ENCODE peak calls at places on chromosomes 4 and X, in ten cellular contexts. Z, E, F, A, L, J, B, H, Q and V are unnamed samples. For H3K4me1, the result is how much of the 10 kb centered on the place peaks cover.

GRCh38 chrX:110146521-110146920 is 143.6 kb downstream of the TMEM164 start:
- DNase-seq in F (no peak), H (peak), L (peak), Q (peak), A (peak), E (no peak), B (no peak), J (peak), Z (no peak), V (no peak)

GRCh38 chrX:109600114-109600710 is 24.8 kb downstream of the KCNE5 start:
- DNase-seq in E (no peak), J (no peak), Z (no peak), Q (no peak), H (no peak), L (no peak), A (no peak), B (no peak), F (no peak), V (no peak)

GRCh38 chr4:40055873-40056721 is 553 bp upstream of the N4BP2 start:
- DNase-seq in Z (peak), J (peak), F (peak), B (peak), E (peak), L (peak), Q (peak), A (peak), H (peak), V (peak)

GRCh38 chr4:86117781-86118302 is 242.0 kb downstream of the MAPK10 start:
- DNase-seq in Z (no peak), J (no peak), H (peak), Q (no peak), A (no peak), L (peak), E (no peak), B (no peak), F (no peak), V (no peak)

GRCh38 chr4:53994382-53994781 is 70.0 kb downstream of the CHIC2 start:
- DNase-seq in Z (no peak), B (no peak), A (no peak), J (no peak), Q (no peak), E (no peak), L (no peak), H (no peak), F (no peak), V (no peak)

GRCh38 chr4:185950891-185951290 is 118.1 kb upstream of the TLR3 start:
- DNase-seq in E (no peak), L (no peak), Z (no peak), A (no peak), J (no peak), H (no peak), Q (no peak), B (no peak), F (no peak), V (no peak)

GRCh38 chr4:150242820-150243458 is 164.7 kb downstream of the DCLK2 start:
- DNase-seq in B (no peak), E (no peak), F (no peak), A (no peak), H (peak), L (peak), Z (no peak), J (no peak), Q (no peak), V (no peak)

GRCh38 chr4:123327346-123327745 is 69.2 kb upstream of the SPRY1 start:
- DNase-seq in A (no peak), J (no peak), Z (no peak), E (no peak), H (no peak), Q (no peak), F (no peak), B (no peak), L (no peak), V (no peak)

GRCh38 chr4:81684357-81684756 is 212.7 kb upstream of the RASGEF1B start:
- DNase-seq in E (no peak), H (no peak), J (no peak), Z (no peak), A (no peak), L (no peak), B (no peak), F (no peak), Q (no peak), V (no peak)

GRCh38 chr4:162497564-162498167 is 333.9 kb upstream of the FSTL5 start:
- DNase-seq in A (no peak), L (peak), E (no peak), Q (no peak), Z (no peak), B (no peak), H (no peak), F (no peak), J (no peak), V (no peak)

GRCh38 chr4:52837716-52838558 is 24.2 kb upstream of the RASL11B start:
- DNase-seq in Z (no peak), J (no peak), F (no peak), L (no peak), E (no peak), Q (peak), H (no peak), A (no peak), B (peak), V (no peak)

GRCh38 chr4:7812921-7813320 is 126.7 kb downstream of the AFAP1 start:
- DNase-seq in Q (no peak), E (no peak), Z (no peak), L (no peak), J (no peak), A (no peak), F (peak), B (no peak), H (no peak), V (no peak)
- H3K4me1 ChIP-seq in Q (under half), E (under half), Z (under half), L (half or more), J (under half), A (under half), F (under half), B (under half), H (under half), V (under half)

GRCh38 chr4:2266181-2266580 is 4.3 kb upstream of the MXD4 start:
- DNase-seq in A (peak), Z (peak), Q (peak), B (no peak), H (peak), E (peak), L (no peak), F (peak), J (no peak), V (no peak)
- H3K4me3 ChIP-seq in A (no peak), Z (no peak), Q (no peak), B (no peak), H (no peak), E (no peak), L (no peak), F (no peak), J (no peak), V (no peak)

DNA sequence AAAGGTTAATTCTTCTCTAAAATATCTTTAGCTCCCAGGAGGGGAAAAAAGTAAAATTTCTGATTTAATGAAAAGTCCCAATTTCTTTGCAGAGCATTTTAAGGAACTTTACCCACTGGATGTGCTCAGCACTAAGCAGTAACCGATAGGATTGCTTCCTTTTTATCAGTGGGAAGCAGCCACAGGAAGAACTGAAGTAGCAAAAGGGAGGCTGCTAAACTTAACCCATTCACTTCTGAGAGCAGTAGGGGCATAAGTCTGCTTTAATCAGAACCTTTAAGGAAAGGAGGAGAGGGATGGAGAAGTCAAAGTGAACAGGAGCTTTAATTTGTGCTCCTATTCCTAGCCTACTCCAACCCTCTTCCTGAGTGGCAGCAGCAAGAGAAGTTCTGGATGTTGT is at the start of gene F8:
- DNase-seq in Z (no peak), H (no peak), J (no peak), E (no peak), L (no peak), B (no peak), A (no peak), Q (no peak), F (no peak), V (no peak)
- TF ChIP-seq POLR2A in Z (no peak), H (no peak), J (no peak), E (no peak), L (no peak), B (no peak), A (no peak), Q (no peak), F (no peak), V (no peak)

GRCh38 chr4:24783506-24783905 is 11.9 kb upstream of the SOD3 start:
- DNase-seq in Q (no peak), J (no peak), E (no peak), L (no peak), F (no peak), H (no peak), A (no peak), Z (no peak), B (no peak), V (no peak)

GRCh38 chr4:24780936-24781538 is 14.3 kb upstream of the SOD3 start:
- DNase-seq in J (no peak), B (peak), Q (no peak), H (no peak), A (no peak), L (no peak), Z (no peak), E (no peak), F (no peak), V (no peak)

GRCh38 chr4:24777528-24777927 is 17.8 kb upstream of the SOD3 start:
- DNase-seq in J (no peak), L (no peak), F (no peak), E (no peak), A (no peak), Q (no peak), Z (no peak), H (no peak), B (no peak), V (no peak)

GRCh38 chr4:24778427-24779225 is 16.7 kb upstream of the SOD3 start:
- DNase-seq in Z (peak), H (peak), L (no peak), A (peak), E (no peak), Q (no peak), F (peak), B (peak), J (peak), V (no peak)

GRCh38 chr4:24781999-24782745 is 13.2 kb upstream of the SOD3 start:
- DNase-seq in H (no peak), L (no peak), E (no peak), F (no peak), A (no peak), Z (no peak), B (no peak), Q (peak), J (no peak), V (no peak)
- H3K4me1 ChIP-seq in H (under half), L (under half), E (under half), F (under half), A (under half), Z (under half), B (under half), Q (under half), J (under half), V (under half)

DNA sequence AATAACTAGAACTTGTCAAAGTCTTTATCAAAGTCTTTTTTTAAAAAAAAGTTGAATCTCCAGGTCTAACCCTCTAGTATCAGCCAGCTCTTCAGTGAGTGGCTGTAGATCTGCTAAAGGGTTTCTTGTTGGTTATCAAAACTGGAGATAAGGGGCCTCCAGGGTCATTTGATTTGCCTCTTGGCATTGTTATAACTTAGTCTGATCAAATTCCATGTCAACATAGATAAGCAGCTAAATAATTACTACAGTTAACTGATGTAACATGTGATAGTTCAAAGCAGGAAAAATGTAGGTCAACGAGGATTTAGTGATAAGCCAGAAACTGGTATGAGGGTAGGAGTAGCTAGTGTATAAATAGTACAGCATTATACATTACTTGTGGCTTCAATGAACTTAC is 465.1 kb downstream of the PDHA2 start:
- DNase-seq in A (no peak), Z (no peak), F (no peak), H (no peak), J (no peak), B (no peak), L (no peak), Q (no peak), E (no peak), V (no peak)
- H3K4me3 ChIP-seq in A (no peak), Z (no peak), F (no peak), H (no peak), J (no peak), B (no peak), L (no peak), Q (no peak), E (no peak), V (no peak)

DNA sequence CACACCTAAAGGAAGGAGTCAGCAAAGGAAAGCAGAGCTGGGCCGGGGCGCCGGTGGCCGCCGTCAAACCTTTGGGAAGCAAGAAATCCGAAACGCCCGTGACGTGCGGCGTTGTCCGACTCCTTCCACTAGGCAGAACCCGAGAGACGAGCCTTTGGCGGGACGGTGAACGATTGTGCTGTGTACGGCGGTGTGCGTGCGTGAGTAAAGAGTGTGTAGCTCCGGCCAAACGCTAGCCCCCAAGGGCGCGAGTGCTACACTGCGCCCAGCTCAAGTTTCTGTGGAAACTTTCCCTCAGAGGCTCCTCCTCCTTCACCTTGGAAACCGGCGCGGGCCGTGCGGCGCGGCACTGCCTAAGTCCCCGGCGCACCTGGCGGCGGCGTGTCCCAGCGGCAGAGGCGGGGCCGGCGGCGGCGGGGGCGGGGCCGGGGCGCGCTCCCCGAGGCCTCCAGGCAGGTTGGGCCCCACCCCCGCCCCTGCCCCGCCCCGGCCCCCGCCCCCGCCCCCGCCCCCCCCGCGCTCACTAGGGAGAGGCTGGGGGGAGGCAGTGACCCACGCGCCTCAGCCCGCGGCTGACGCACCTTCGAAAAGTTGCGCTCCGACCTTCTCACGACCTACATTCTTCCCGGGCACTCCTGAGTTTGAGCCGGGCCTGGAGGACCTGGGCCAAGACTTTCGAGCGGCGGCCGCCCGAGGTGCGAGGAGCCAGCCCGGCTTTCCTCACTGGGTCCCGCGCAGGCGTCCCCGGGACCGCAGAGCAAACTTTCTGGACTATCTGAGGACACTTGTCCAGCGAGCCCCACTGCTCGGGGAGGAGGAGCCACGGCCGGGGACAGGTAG is at the start of gene FHIP1A:
- DNase-seq in Z (peak), B (peak), H (peak), E (peak), A (peak), F (peak), Q (peak), L (peak), J (peak), V (peak)
- TF ChIP-seq POLR2A in Z (no peak), B (peak), H (peak), E (peak), A (peak), F (peak), Q (peak), L (no peak), J (peak), V (peak)

GRCh38 chr4:4655011-4655410 is 113.2 kb upstream of the STX18 start:
- DNase-seq in Q (no peak), A (no peak), B (no peak), E (no peak), J (no peak), F (no peak), L (no peak), Z (no peak), H (no peak), V (no peak)
- H3K4me1 ChIP-seq in Q (under half), A (under half), B (under half), E (under half), J (under half), F (under half), L (under half), Z (under half), H (under half), V (under half)

DNA sequence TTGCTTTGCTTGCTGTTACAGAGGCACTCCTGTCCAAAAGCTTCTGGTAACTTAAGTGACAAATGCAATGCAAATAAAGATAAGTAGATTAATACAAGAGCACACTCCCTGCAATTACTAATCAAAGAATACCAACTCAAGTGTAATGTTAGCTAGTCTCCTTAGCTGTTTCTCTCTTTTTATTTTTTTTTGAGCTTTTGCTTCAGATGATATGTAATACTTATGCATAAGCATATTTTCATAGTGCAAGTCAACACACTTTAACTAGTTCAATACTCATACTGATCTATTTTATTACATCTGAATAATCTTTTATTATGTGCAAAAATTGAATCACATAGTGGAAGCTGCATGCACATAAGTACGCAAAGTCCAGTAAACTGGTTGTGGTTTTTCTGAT is 2.7 kb downstream of the SLC7A11 start:
- DNase-seq in Q (no peak), E (no peak), F (no peak), A (no peak), H (no peak), J (no peak), Z (no peak), B (no peak), L (no peak), V (no peak)
- H3K4me3 ChIP-seq in Q (no peak), E (peak), F (no peak), A (no peak), H (no peak), J (no peak), Z (no peak), B (no peak), L (peak), V (no peak)